ENCODE peak calls at places on chromosomes 13 and 19, in nine cellular contexts. G is brain microvascular endothelial cell; A is stimulated activated CD4-positive, alpha-beta T cell treated with anti-CD3 and anti-CD28 coated beads, Interleukin-15, amount 100 ng/mL, for 1 hour; I is kidney epithelial cell; O is activated effector memory CD4-positive, alpha-beta T cell treated with anti-CD3 and anti-CD28 coated beads, Interleukin-2, amount 50 U/mL, for 16 hours; U is foreskin keratinocyte; K is Kasumi-1; B is pons; J is Peyer's patch. Q is an unnamed sample.
A peak's percentile ranks its signal among the peaks of the same experiment; 100 is the strongest.

GRCh38 chr19:50301607-50301971 is 27.6 kb downstream of the KCNC3 start:
- DNase-seq in G (no peak), A (no peak), I (no peak), O (no peak), U (no peak), K (no peak), B (no peak), J (no peak), Q (no peak)

GRCh38 chr19:20078696-20079095 is 896 bp downstream of the ZNF90 start:
- DNase-seq in G (peak; percentile 18), A (no peak), I (no peak), O (peak; percentile 64), U (peak; percentile 54), K (no peak), B (peak; percentile 7), J (no peak), Q (no peak)

GRCh38 chr19:1615156-1615765 is 10.0 kb upstream of the UQCR11 start:
- DNase-seq in G (no peak), A (no peak), I (no peak), O (no peak), U (no peak), K (no peak), B (no peak), J (no peak), Q (no peak)

GRCh38 chr19:3336680-3337523 is 29.5 kb upstream of the NFIC start:
- DNase-seq in G (no peak), A (no peak), I (peak; percentile 45), O (no peak), U (no peak), K (no peak), B (peak; percentile 57), J (peak; percentile 90), Q (no peak)

GRCh38 chr13:100543872-100544602 is 44.6 kb downstream of the GGACT start:
- DNase-seq in G (peak; percentile 14), A (no peak), I (peak; percentile 14), O (no peak), U (no peak), K (no peak), B (no peak), J (peak; percentile 39), Q (no peak)

GRCh38 chr13:72565893-72566292 is 161.5 kb downstream of the MZT1 start:
- DNase-seq in G (peak; percentile 11), A (no peak), I (no peak), O (no peak), U (no peak), K (peak; percentile 78), B (peak; percentile 45), J (no peak), Q (no peak)

GRCh38 chr13:41513600-41513999 is 56.2 kb downstream of the RGCC start:
- DNase-seq in G (no peak), A (no peak), I (no peak), O (no peak), U (no peak), K (no peak), B (no peak), J (no peak), Q (no peak)

GRCh38 chr19:40590464-40591265 is 10.5 kb upstream of the LTBP4 start:
- DNase-seq in G (no peak), A (no peak), I (no peak), O (no peak), U (no peak), K (no peak), B (no peak), J (no peak), Q (no peak)

GRCh38 chr19:33290956-33291622 is 11.2 kb downstream of the CEBPA start:
- DNase-seq in G (no peak), A (no peak), I (no peak), O (no peak), U (peak; percentile 68), K (no peak), B (no peak), J (peak; percentile 79), Q (no peak)

GRCh38 chr19:38392707-38393308 is 4.3 kb downstream of the SPRED3 start:
- DNase-seq in G (peak; percentile 69), A (no peak), I (no peak), O (no peak), U (no peak), K (no peak), B (no peak), J (peak; percentile 61), Q (no peak)

GRCh38 chr13:79287994-79288795 is 117.9 kb downstream of the RBM26 start:
- DNase-seq in G (no peak), A (no peak), I (no peak), O (no peak), U (no peak), K (no peak), B (no peak), J (no peak), Q (no peak)

GRCh38 chr19:4877753-4878490 is 10.5 kb upstream of the PLIN3 start:
- DNase-seq in G (no peak), A (no peak), I (no peak), O (no peak), U (no peak), K (no peak), B (peak; percentile 91), J (no peak), Q (no peak)

GRCh38 chr13:44814836-44815235 is 174.4 kb downstream of the NUFIP1 start:
- DNase-seq in G (no peak), A (no peak), I (no peak), O (no peak), U (no peak), K (no peak), B (no peak), J (no peak), Q (no peak)

GRCh38 chr19:6417713-6418561 is 6.7 kb downstream of the KHSRP start:
- DNase-seq in G (no peak), A (no peak), I (no peak), O (no peak), U (no peak), K (no peak), B (peak; percentile 40), J (no peak), Q (no peak)

GRCh38 chr13:78758549-78758948 is 99.6 kb upstream of the OBI1 start:
- DNase-seq in G (no peak), A (no peak), I (no peak), O (no peak), U (no peak), K (no peak), B (no peak), J (no peak), Q (no peak)

GRCh38 chr13:26988059-26988769 is 183.4 kb downstream of the USP12 start:
- DNase-seq in G (no peak), A (no peak), I (no peak), O (no peak), U (no peak), K (no peak), B (no peak), J (peak; percentile 33), Q (no peak)

GRCh38 chr19:37931941-37932655 is 25.1 kb downstream of the SIPA1L3 start:
- DNase-seq in G (peak; percentile 68), A (no peak), I (peak; percentile 88), O (no peak), U (peak; percentile 96), K (peak; percentile 66), B (peak; percentile 35), J (peak; percentile 90), Q (peak; percentile 73)

GRCh38 chr13:39452412-39452811 is 150.6 kb downstream of the LHFPL6 start:
- DNase-seq in G (no peak), A (no peak), I (no peak), O (no peak), U (no peak), K (no peak), B (peak; percentile 21), J (no peak), Q (no peak)

GRCh38 chr19:752652-753517 is 2.0 kb downstream of the MISP start:
- DNase-seq in G (peak; percentile 84), A (no peak), I (peak; percentile 90), O (no peak), U (peak; percentile 88), K (no peak), B (no peak), J (peak; percentile 93), Q (peak; percentile 88)

GRCh38 chr13:44078806-44079378 is 199.2 kb downstream of the LACC1 start:
- DNase-seq in G (no peak), A (no peak), I (no peak), O (no peak), U (no peak), K (no peak), B (no peak), J (no peak), Q (no peak)

GRCh38 chr19:56270676-56271075 is 1.9 kb upstream of the EDDM13 start:
- DNase-seq in G (no peak), A (no peak), I (no peak), O (no peak), U (no peak), K (peak; percentile 88), B (no peak), J (no peak), Q (no peak)

GRCh38 chr13:97653741-97654140 is 219.8 kb downstream of the RAP2A start:
- DNase-seq in G (no peak), A (no peak), I (no peak), O (no peak), U (peak; percentile 30), K (no peak), B (no peak), J (no peak), Q (no peak)

GRCh38 chr13:111629933-111630332 is 309.5 kb downstream of the TEX29 start:
- DNase-seq in G (no peak), A (no peak), I (no peak), O (no peak), U (no peak), K (no peak), B (no peak), J (no peak), Q (no peak)

GRCh38 chr19:12779162-12779993 is 4.0 kb upstream of the HOOK2 start:
- DNase-seq in G (peak; percentile 79), A (no peak), I (no peak), O (no peak), U (peak; percentile 25), K (no peak), B (no peak), J (no peak), Q (no peak)

GRCh38 chr19:16428372-16429036 is 43.3 kb downstream of the EPS15L1 start:
- DNase-seq in G (no peak), A (no peak), I (no peak), O (no peak), U (no peak), K (no peak), B (no peak), J (no peak), Q (no peak)

GRCh38 chr13:40318366-40318765 is 348.1 kb downstream of the FOXO1 start:
- DNase-seq in G (no peak), A (no peak), I (no peak), O (no peak), U (peak; percentile 44), K (no peak), B (peak; percentile 21), J (no peak), Q (no peak)

GRCh38 chr13:85503797-85504196 is 295.4 kb downstream of the SLITRK6 start:
- DNase-seq in G (peak; percentile 66), A (no peak), I (no peak), O (no peak), U (peak; percentile 84), K (no peak), B (no peak), J (no peak), Q (peak; percentile 69)

GRCh38 chr13:99256709-99257108 is 1.5 kb downstream of the GPR18 start:
- DNase-seq in G (no peak), A (no peak), I (no peak), O (no peak), U (no peak), K (no peak), B (no peak), J (no peak), Q (no peak)

GRCh38 chr13:35388979-35389378 is 87.5 kb downstream of the MAB21L1 start:
- DNase-seq in G (peak; percentile 6), A (no peak), I (no peak), O (no peak), U (no peak), K (no peak), B (no peak), J (no peak), Q (no peak)

GRCh38 chr19:28885965-28886364 is 327.0 kb downstream of the UQCRFS1 start:
- DNase-seq in G (no peak), A (no peak), I (no peak), O (no peak), U (no peak), K (no peak), B (no peak), J (no peak), Q (no peak)

Q was measured in epithelial cell of prostate.